ENCODE peak calls at places on chromosomes 2 and 18, in five cellular contexts. P, G, M, H and L are unnamed samples.

GRCh38 chr2:221731432-221731831 is 159.3 kb upstream of the EPHA4 start:
- DNase-seq in P (no peak), G (no peak), M (no peak), H (no peak), L (no peak)

GRCh38 chr2:120464448-120464931 is 118.6 kb downstream of the INHBB start:
- DNase-seq in P (no peak), G (no peak), M (no peak), H (no peak), L (no peak)

GRCh38 chr18:12742453-12742852 is 39.6 kb downstream of the PSMG2 start:
- DNase-seq in P (no peak), G (no peak), M (no peak), H (no peak), L (no peak)

GRCh38 chr2:217160103-217160502 is 300.2 kb upstream of the TNP1 start:
- DNase-seq in P (no peak), G (no peak), M (no peak), H (no peak), L (no peak)

GRCh38 chr18:78726326-78727056 is 253.1 kb upstream of the SALL3 start:
- DNase-seq in P (no peak), G (no peak), M (no peak), H (no peak), L (no peak)

GRCh38 chr2:147913701-147914480 is 69.1 kb downstream of the ACVR2A start:
- DNase-seq in P (no peak), G (peak), M (no peak), H (no peak), L (no peak)

GRCh38 chr2:19027621-19028020 is 330.8 kb downstream of the OSR1 start:
- DNase-seq in P (no peak), G (no peak), M (no peak), H (no peak), L (no peak)

GRCh38 chr2:199677881-199678280 is 173.1 kb downstream of the FTCDNL1 start:
- DNase-seq in P (no peak), G (no peak), M (no peak), H (no peak), L (no peak)

GRCh38 chr2:235669983-235670962 is 176.4 kb downstream of the AGAP1 start:
- DNase-seq in P (no peak), G (peak), M (peak), H (no peak), L (no peak)

GRCh38 chr18:22977847-22978701 is 44.9 kb downstream of the RBBP8 start:
- DNase-seq in P (no peak), G (no peak), M (no peak), H (no peak), L (no peak)

GRCh38 chr2:189512879-189513278 is 67.7 kb downstream of the SLC40A1 start:
- DNase-seq in P (no peak), G (no peak), M (no peak), H (no peak), L (no peak)

GRCh38 chr18:2935438-2936192 is 77.3 kb downstream of the LPIN2 start:
- DNase-seq in P (no peak), G (no peak), M (no peak), H (no peak), L (no peak)

GRCh38 chr2:118860506-118860905 is 13.1 kb upstream of the EN1 start:
- DNase-seq in P (no peak), G (no peak), M (no peak), H (no peak), L (no peak)